ENCODE peak calls at places on chromosomes 11 and 22, in seven cellular contexts. One of them, this sample, is unnamed.

GRCh38 chr11:952406-953385 is 27.0 kb downstream of the AP2A2 start:
- DNase-seq in stimulated activated CD4-positive, alpha-beta T cell treated with anti-CD3 and anti-CD28 coated beads, Interleukin-4, amount 100 ng/mL, for 48 hours: no peak
- DNase-seq in ecto neural progenitor cell: no peak
- DNase-seq in lung microvascular endothelial cell: peak
- DNase-seq in effector CD4-positive, alpha-beta T cell: no peak
- DNase-seq in GM23338: no peak
- DNase-seq in GM23248: peak
- DNase-seq in this sample: no peak

GRCh38 chr11:64447717-64448598 is 89.0 kb downstream of the RPS6KA4 start:
- DNase-seq in effector CD4-positive, alpha-beta T cell: no peak
- DNase-seq in ecto neural progenitor cell: no peak
- DNase-seq in stimulated activated CD4-positive, alpha-beta T cell treated with anti-CD3 and anti-CD28 coated beads, Interleukin-4, amount 100 ng/mL, for 48 hours: no peak
- DNase-seq in GM23248: peak
- DNase-seq in GM23338: peak
- DNase-seq in lung microvascular endothelial cell: no peak
- DNase-seq in this sample: no peak

GRCh38 chr11:119065369-119065768 is 2.2 kb upstream of the VPS11 start:
- DNase-seq in GM23248: peak
- DNase-seq in ecto neural progenitor cell: no peak
- DNase-seq in GM23338: peak
- DNase-seq in lung microvascular endothelial cell: peak
- DNase-seq in stimulated activated CD4-positive, alpha-beta T cell treated with anti-CD3 and anti-CD28 coated beads, Interleukin-4, amount 100 ng/mL, for 48 hours: peak
- DNase-seq in effector CD4-positive, alpha-beta T cell: peak
- DNase-seq in this sample: peak

GRCh38 chr11:103842191-103842590 is 194.2 kb upstream of the DDI1 start:
- DNase-seq in ecto neural progenitor cell: no peak
- DNase-seq in stimulated activated CD4-positive, alpha-beta T cell treated with anti-CD3 and anti-CD28 coated beads, Interleukin-4, amount 100 ng/mL, for 48 hours: no peak
- DNase-seq in GM23338: no peak
- DNase-seq in GM23248: no peak
- DNase-seq in lung microvascular endothelial cell: no peak
- DNase-seq in effector CD4-positive, alpha-beta T cell: no peak
- DNase-seq in this sample: no peak

GRCh38 chr22:48737461-48738203 is 1090.0 kb downstream of the BRD1 start:
- DNase-seq in GM23248: no peak
- DNase-seq in lung microvascular endothelial cell: no peak
- DNase-seq in effector CD4-positive, alpha-beta T cell: no peak
- DNase-seq in ecto neural progenitor cell: no peak
- DNase-seq in GM23338: no peak
- DNase-seq in stimulated activated CD4-positive, alpha-beta T cell treated with anti-CD3 and anti-CD28 coated beads, Interleukin-4, amount 100 ng/mL, for 48 hours: no peak
- DNase-seq in this sample: no peak

GRCh38 chr11:17443926-17444690 is 32.5 kb downstream of the ABCC8 start:
- DNase-seq in GM23248: no peak
- DNase-seq in effector CD4-positive, alpha-beta T cell: no peak
- DNase-seq in ecto neural progenitor cell: no peak
- DNase-seq in GM23338: no peak
- DNase-seq in stimulated activated CD4-positive, alpha-beta T cell treated with anti-CD3 and anti-CD28 coated beads, Interleukin-4, amount 100 ng/mL, for 48 hours: no peak
- DNase-seq in lung microvascular endothelial cell: no peak
- DNase-seq in this sample: no peak

GRCh38 chr11:129731316-129731715 is 84.3 kb upstream of the TMEM45B start:
- DNase-seq in stimulated activated CD4-positive, alpha-beta T cell treated with anti-CD3 and anti-CD28 coated beads, Interleukin-4, amount 100 ng/mL, for 48 hours: no peak
- DNase-seq in GM23248: no peak
- DNase-seq in GM23338: no peak
- DNase-seq in effector CD4-positive, alpha-beta T cell: no peak
- DNase-seq in lung microvascular endothelial cell: no peak
- DNase-seq in ecto neural progenitor cell: no peak
- DNase-seq in this sample: no peak

GRCh38 chr11:67646535-67647336 is 3.8 kb downstream of the ACY3 start:
- DNase-seq in GM23338: no peak
- DNase-seq in ecto neural progenitor cell: no peak
- DNase-seq in GM23248: no peak
- DNase-seq in effector CD4-positive, alpha-beta T cell: no peak
- DNase-seq in stimulated activated CD4-positive, alpha-beta T cell treated with anti-CD3 and anti-CD28 coated beads, Interleukin-4, amount 100 ng/mL, for 48 hours: no peak
- DNase-seq in lung microvascular endothelial cell: no peak
- DNase-seq in this sample: no peak

GRCh38 chr11:134661660-134662059 is 249.6 kb upstream of the B3GAT1 start:
- DNase-seq in effector CD4-positive, alpha-beta T cell: no peak
- DNase-seq in stimulated activated CD4-positive, alpha-beta T cell treated with anti-CD3 and anti-CD28 coated beads, Interleukin-4, amount 100 ng/mL, for 48 hours: no peak
- DNase-seq in GM23338: no peak
- DNase-seq in GM23248: no peak
- DNase-seq in lung microvascular endothelial cell: no peak
- DNase-seq in ecto neural progenitor cell: peak
- DNase-seq in this sample: no peak

GRCh38 chr22:46583571-46583970 is 36.6 kb upstream of the GRAMD4 start:
- DNase-seq in ecto neural progenitor cell: no peak
- DNase-seq in lung microvascular endothelial cell: no peak
- DNase-seq in GM23338: no peak
- DNase-seq in GM23248: no peak
- DNase-seq in effector CD4-positive, alpha-beta T cell: no peak
- DNase-seq in stimulated activated CD4-positive, alpha-beta T cell treated with anti-CD3 and anti-CD28 coated beads, Interleukin-4, amount 100 ng/mL, for 48 hours: no peak
- DNase-seq in this sample: no peak

GRCh38 chr11:83241291-83241946 is 44.7 kb downstream of the CCDC90B start:
- DNase-seq in stimulated activated CD4-positive, alpha-beta T cell treated with anti-CD3 and anti-CD28 coated beads, Interleukin-4, amount 100 ng/mL, for 48 hours: no peak
- DNase-seq in lung microvascular endothelial cell: peak
- DNase-seq in GM23338: peak
- DNase-seq in effector CD4-positive, alpha-beta T cell: no peak
- DNase-seq in ecto neural progenitor cell: peak
- DNase-seq in GM23248: peak
- DNase-seq in this sample: peak

GRCh38 chr11:133747409-133747808 is 97.9 kb downstream of the SPATA19 start:
- DNase-seq in lung microvascular endothelial cell: no peak
- DNase-seq in GM23248: no peak
- DNase-seq in GM23338: no peak
- DNase-seq in ecto neural progenitor cell: no peak
- DNase-seq in effector CD4-positive, alpha-beta T cell: no peak
- DNase-seq in stimulated activated CD4-positive, alpha-beta T cell treated with anti-CD3 and anti-CD28 coated beads, Interleukin-4, amount 100 ng/mL, for 48 hours: no peak
- DNase-seq in this sample: no peak

GRCh38 chr11:109641549-109641948 is 219.6 kb downstream of the C11orf87 start:
- DNase-seq in ecto neural progenitor cell: peak
- DNase-seq in lung microvascular endothelial cell: peak
- DNase-seq in GM23338: peak
- DNase-seq in effector CD4-positive, alpha-beta T cell: no peak
- DNase-seq in GM23248: peak
- DNase-seq in stimulated activated CD4-positive, alpha-beta T cell treated with anti-CD3 and anti-CD28 coated beads, Interleukin-4, amount 100 ng/mL, for 48 hours: no peak
- DNase-seq in this sample: peak

GRCh38 chr11:35404397-35404775 is 15.0 kb downstream of the SLC1A2 start:
- DNase-seq in GM23338: peak
- DNase-seq in lung microvascular endothelial cell: peak
- DNase-seq in ecto neural progenitor cell: peak
- DNase-seq in stimulated activated CD4-positive, alpha-beta T cell treated with anti-CD3 and anti-CD28 coated beads, Interleukin-4, amount 100 ng/mL, for 48 hours: no peak
- DNase-seq in GM23248: peak
- DNase-seq in effector CD4-positive, alpha-beta T cell: no peak
- DNase-seq in this sample: peak

GRCh38 chr22:28282346-28282745 is 363.3 kb upstream of the PITPNB start:
- DNase-seq in GM23338: peak
- DNase-seq in ecto neural progenitor cell: no peak
- DNase-seq in lung microvascular endothelial cell: peak
- DNase-seq in effector CD4-positive, alpha-beta T cell: no peak
- DNase-seq in GM23248: peak
- DNase-seq in stimulated activated CD4-positive, alpha-beta T cell treated with anti-CD3 and anti-CD28 coated beads, Interleukin-4, amount 100 ng/mL, for 48 hours: no peak
- DNase-seq in this sample: no peak

GRCh38 chr22:24186352-24186740 is 5.1 kb downstream of the SUSD2 start:
- DNase-seq in ecto neural progenitor cell: no peak
- DNase-seq in GM23248: no peak
- DNase-seq in GM23338: no peak
- DNase-seq in stimulated activated CD4-positive, alpha-beta T cell treated with anti-CD3 and anti-CD28 coated beads, Interleukin-4, amount 100 ng/mL, for 48 hours: no peak
- DNase-seq in lung microvascular endothelial cell: no peak
- DNase-seq in effector CD4-positive, alpha-beta T cell: no peak
- DNase-seq in this sample: no peak

GRCh38 chr11:47179655-47179991 is 2.9 kb upstream of the ARFGAP2 start:
- DNase-seq in effector CD4-positive, alpha-beta T cell: no peak
- DNase-seq in GM23338: peak
- DNase-seq in ecto neural progenitor cell: no peak
- DNase-seq in stimulated activated CD4-positive, alpha-beta T cell treated with anti-CD3 and anti-CD28 coated beads, Interleukin-4, amount 100 ng/mL, for 48 hours: no peak
- DNase-seq in lung microvascular endothelial cell: peak
- DNase-seq in GM23248: peak
- DNase-seq in this sample: peak

GRCh38 chr11:118009821-118010737 is 23.9 kb downstream of the IL10RA start:
- DNase-seq in GM23338: no peak
- DNase-seq in GM23248: no peak
- DNase-seq in stimulated activated CD4-positive, alpha-beta T cell treated with anti-CD3 and anti-CD28 coated beads, Interleukin-4, amount 100 ng/mL, for 48 hours: no peak
- DNase-seq in lung microvascular endothelial cell: no peak
- DNase-seq in effector CD4-positive, alpha-beta T cell: no peak
- DNase-seq in ecto neural progenitor cell: no peak
- DNase-seq in this sample: no peak

GRCh38 chr11:3609416-3610265 is 32.2 kb downstream of the ART5 start:
- DNase-seq in lung microvascular endothelial cell: peak
- DNase-seq in effector CD4-positive, alpha-beta T cell: no peak
- DNase-seq in stimulated activated CD4-positive, alpha-beta T cell treated with anti-CD3 and anti-CD28 coated beads, Interleukin-4, amount 100 ng/mL, for 48 hours: peak
- DNase-seq in GM23248: peak
- DNase-seq in GM23338: peak
- DNase-seq in ecto neural progenitor cell: no peak
- DNase-seq in this sample: no peak

GRCh38 chr11:31026315-31026714 is 343.2 kb downstream of the DCDC1 start:
- DNase-seq in stimulated activated CD4-positive, alpha-beta T cell treated with anti-CD3 and anti-CD28 coated beads, Interleukin-4, amount 100 ng/mL, for 48 hours: no peak
- DNase-seq in lung microvascular endothelial cell: no peak
- DNase-seq in ecto neural progenitor cell: no peak
- DNase-seq in GM23338: no peak
- DNase-seq in GM23248: no peak
- DNase-seq in effector CD4-positive, alpha-beta T cell: no peak
- DNase-seq in this sample: no peak

GRCh38 chr22:19942071-19942885 is 660 bp upstream of the TXNRD2 start:
- DNase-seq in GM23248: peak
- DNase-seq in lung microvascular endothelial cell: peak
- DNase-seq in ecto neural progenitor cell: no peak
- DNase-seq in stimulated activated CD4-positive, alpha-beta T cell treated with anti-CD3 and anti-CD28 coated beads, Interleukin-4, amount 100 ng/mL, for 48 hours: no peak
- DNase-seq in GM23338: no peak
- DNase-seq in effector CD4-positive, alpha-beta T cell: no peak
- DNase-seq in this sample: no peak

GRCh38 chr11:12126352-12127019 is 16.1 kb downstream of the MICAL2 start:
- DNase-seq in ecto neural progenitor cell: no peak
- DNase-seq in GM23338: no peak
- DNase-seq in GM23248: peak
- DNase-seq in effector CD4-positive, alpha-beta T cell: no peak
- DNase-seq in lung microvascular endothelial cell: no peak
- DNase-seq in stimulated activated CD4-positive, alpha-beta T cell treated with anti-CD3 and anti-CD28 coated beads, Interleukin-4, amount 100 ng/mL, for 48 hours: no peak
- DNase-seq in this sample: no peak

GRCh38 chr11:46330887-46331652 is 16.2 kb upstream of the DGKZ start:
- DNase-seq in stimulated activated CD4-positive, alpha-beta T cell treated with anti-CD3 and anti-CD28 coated beads, Interleukin-4, amount 100 ng/mL, for 48 hours: no peak
- DNase-seq in GM23338: no peak
- DNase-seq in effector CD4-positive, alpha-beta T cell: peak
- DNase-seq in GM23248: no peak
- DNase-seq in ecto neural progenitor cell: no peak
- DNase-seq in lung microvascular endothelial cell: no peak
- DNase-seq in this sample: no peak

GRCh38 chr22:25777870-25778269 is 35.9 kb downstream of the MYO18B start:
- DNase-seq in GM23338: peak
- DNase-seq in GM23248: peak
- DNase-seq in lung microvascular endothelial cell: peak
- DNase-seq in ecto neural progenitor cell: no peak
- DNase-seq in effector CD4-positive, alpha-beta T cell: no peak
- DNase-seq in stimulated activated CD4-positive, alpha-beta T cell treated with anti-CD3 and anti-CD28 coated beads, Interleukin-4, amount 100 ng/mL, for 48 hours: no peak
- DNase-seq in this sample: no peak

GRCh38 chr11:47164321-47164720 is 12.4 kb downstream of the ARFGAP2 start:
- DNase-seq in stimulated activated CD4-positive, alpha-beta T cell treated with anti-CD3 and anti-CD28 coated beads, Interleukin-4, amount 100 ng/mL, for 48 hours: no peak
- DNase-seq in lung microvascular endothelial cell: no peak
- DNase-seq in effector CD4-positive, alpha-beta T cell: no peak
- DNase-seq in GM23338: no peak
- DNase-seq in GM23248: no peak
- DNase-seq in ecto neural progenitor cell: no peak
- DNase-seq in this sample: no peak

GRCh38 chr11:75334976-75335375 is 16.5 kb downstream of the ARRB1 start:
- DNase-seq in GM23338: peak
- DNase-seq in lung microvascular endothelial cell: no peak
- DNase-seq in stimulated activated CD4-positive, alpha-beta T cell treated with anti-CD3 and anti-CD28 coated beads, Interleukin-4, amount 100 ng/mL, for 48 hours: no peak
- DNase-seq in GM23248: no peak
- DNase-seq in ecto neural progenitor cell: no peak
- DNase-seq in effector CD4-positive, alpha-beta T cell: no peak
- DNase-seq in this sample: peak

GRCh38 chr11:2375964-2376551 is 1.1 kb upstream of the CD81 start:
- DNase-seq in GM23248: no peak
- DNase-seq in GM23338: no peak
- DNase-seq in lung microvascular endothelial cell: no peak
- DNase-seq in ecto neural progenitor cell: no peak
- DNase-seq in stimulated activated CD4-positive, alpha-beta T cell treated with anti-CD3 and anti-CD28 coated beads, Interleukin-4, amount 100 ng/mL, for 48 hours: no peak
- DNase-seq in effector CD4-positive, alpha-beta T cell: no peak
- DNase-seq in this sample: no peak

GRCh38 chr22:37633693-37634504 is 5.6 kb upstream of the SH3BP1 start:
- DNase-seq in lung microvascular endothelial cell: peak
- DNase-seq in effector CD4-positive, alpha-beta T cell: peak
- DNase-seq in GM23248: peak
- DNase-seq in GM23338: peak
- DNase-seq in stimulated activated CD4-positive, alpha-beta T cell treated with anti-CD3 and anti-CD28 coated beads, Interleukin-4, amount 100 ng/mL, for 48 hours: peak
- DNase-seq in ecto neural progenitor cell: peak
- DNase-seq in this sample: peak

GRCh38 chr11:111624602-111625001 is 22.4 kb downstream of the SIK2 start:
- DNase-seq in stimulated activated CD4-positive, alpha-beta T cell treated with anti-CD3 and anti-CD28 coated beads, Interleukin-4, amount 100 ng/mL, for 48 hours: no peak
- DNase-seq in GM23248: no peak
- DNase-seq in lung microvascular endothelial cell: no peak
- DNase-seq in GM23338: no peak
- DNase-seq in ecto neural progenitor cell: no peak
- DNase-seq in effector CD4-positive, alpha-beta T cell: no peak
- DNase-seq in this sample: no peak

GRCh38 chr22:17919276-17920144 is 104.9 kb downstream of the MICAL3 start:
- DNase-seq in lung microvascular endothelial cell: peak
- DNase-seq in ecto neural progenitor cell: no peak
- DNase-seq in effector CD4-positive, alpha-beta T cell: no peak
- DNase-seq in stimulated activated CD4-positive, alpha-beta T cell treated with anti-CD3 and anti-CD28 coated beads, Interleukin-4, amount 100 ng/mL, for 48 hours: no peak
- DNase-seq in GM23248: no peak
- DNase-seq in GM23338: peak
- DNase-seq in this sample: no peak

GRCh38 chr11:26350002-26350401 is 18.1 kb downstream of the ANO3 start:
- DNase-seq in effector CD4-positive, alpha-beta T cell: no peak
- DNase-seq in ecto neural progenitor cell: no peak
- DNase-seq in lung microvascular endothelial cell: no peak
- DNase-seq in stimulated activated CD4-positive, alpha-beta T cell treated with anti-CD3 and anti-CD28 coated beads, Interleukin-4, amount 100 ng/mL, for 48 hours: no peak
- DNase-seq in GM23248: no peak
- DNase-seq in GM23338: no peak
- DNase-seq in this sample: no peak

GRCh38 chr11:34206598-34207300 is 101.3 kb downstream of the NAT10 start:
- DNase-seq in stimulated activated CD4-positive, alpha-beta T cell treated with anti-CD3 and anti-CD28 coated beads, Interleukin-4, amount 100 ng/mL, for 48 hours: no peak
- DNase-seq in lung microvascular endothelial cell: no peak
- DNase-seq in GM23338: no peak
- DNase-seq in ecto neural progenitor cell: peak
- DNase-seq in GM23248: no peak
- DNase-seq in effector CD4-positive, alpha-beta T cell: no peak
- DNase-seq in this sample: no peak

GRCh38 chr11:65425971-65426838 is 3.6 kb downstream of the NEAT1 start:
- DNase-seq in effector CD4-positive, alpha-beta T cell: no peak
- DNase-seq in stimulated activated CD4-positive, alpha-beta T cell treated with anti-CD3 and anti-CD28 coated beads, Interleukin-4, amount 100 ng/mL, for 48 hours: no peak
- DNase-seq in GM23338: no peak
- DNase-seq in ecto neural progenitor cell: no peak
- DNase-seq in GM23248: peak
- DNase-seq in lung microvascular endothelial cell: peak
- DNase-seq in this sample: no peak

GRCh38 chr11:75342966-75343870 is 8.2 kb downstream of the ARRB1 start:
- DNase-seq in ecto neural progenitor cell: no peak
- DNase-seq in GM23338: peak
- DNase-seq in lung microvascular endothelial cell: no peak
- DNase-seq in GM23248: peak
- DNase-seq in stimulated activated CD4-positive, alpha-beta T cell treated with anti-CD3 and anti-CD28 coated beads, Interleukin-4, amount 100 ng/mL, for 48 hours: no peak
- DNase-seq in effector CD4-positive, alpha-beta T cell: no peak
- DNase-seq in this sample: peak

GRCh38 chr11:61574611-61575010 is 6.3 kb downstream of the SYT7 start:
- DNase-seq in effector CD4-positive, alpha-beta T cell: no peak
- DNase-seq in GM23338: no peak
- DNase-seq in ecto neural progenitor cell: no peak
- DNase-seq in lung microvascular endothelial cell: no peak
- DNase-seq in GM23248: no peak
- DNase-seq in stimulated activated CD4-positive, alpha-beta T cell treated with anti-CD3 and anti-CD28 coated beads, Interleukin-4, amount 100 ng/mL, for 48 hours: no peak
- DNase-seq in this sample: no peak

GRCh38 chr11:132114185-132114584 is 743.8 kb downstream of the NTM start:
- DNase-seq in stimulated activated CD4-positive, alpha-beta T cell treated with anti-CD3 and anti-CD28 coated beads, Interleukin-4, amount 100 ng/mL, for 48 hours: no peak
- DNase-seq in ecto neural progenitor cell: peak
- DNase-seq in GM23338: peak
- DNase-seq in effector CD4-positive, alpha-beta T cell: no peak
- DNase-seq in GM23248: peak
- DNase-seq in lung microvascular endothelial cell: peak
- DNase-seq in this sample: peak

GRCh38 chr11:116984589-116984988 is 113.6 kb downstream of the SIK3 start:
- DNase-seq in lung microvascular endothelial cell: no peak
- DNase-seq in stimulated activated CD4-positive, alpha-beta T cell treated with anti-CD3 and anti-CD28 coated beads, Interleukin-4, amount 100 ng/mL, for 48 hours: no peak
- DNase-seq in GM23338: no peak
- DNase-seq in effector CD4-positive, alpha-beta T cell: no peak
- DNase-seq in ecto neural progenitor cell: no peak
- DNase-seq in GM23248: peak
- DNase-seq in this sample: no peak

GRCh38 chr11:118434553-118435232 is 1.6 kb upstream of the KMT2A start:
- DNase-seq in stimulated activated CD4-positive, alpha-beta T cell treated with anti-CD3 and anti-CD28 coated beads, Interleukin-4, amount 100 ng/mL, for 48 hours: peak
- DNase-seq in effector CD4-positive, alpha-beta T cell: peak
- DNase-seq in ecto neural progenitor cell: peak
- DNase-seq in GM23338: peak
- DNase-seq in lung microvascular endothelial cell: peak
- DNase-seq in GM23248: peak
- DNase-seq in this sample: peak